ENCODE peak calls at places on chromosomes 5 and 9, in eight cellular contexts. K, P, A, L, U, H, G and R are unnamed samples.
A peak's percentile ranks its signal among the peaks of the same experiment; 100 is the strongest.

GRCh38 chr9:38029923-38030638 is 38.9 kb downstream of the SHB start:
- DNase-seq in A (no peak), K (no peak), G (no peak), H (no peak), P (no peak), L (no peak), U (no peak), R (no peak)

GRCh38 chr9:30116673-30117217 is 2267.7 kb upstream of the ACO1 start:
- DNase-seq in L (peak; percentile 61), U (no peak), P (no peak), A (no peak), K (no peak), G (no peak), H (no peak), R (no peak)

GRCh38 chr5:66122379-66123034 is 21.6 kb upstream of the SREK1 start:
- DNase-seq in H (no peak), P (no peak), G (no peak), A (no peak), K (no peak), L (no peak), U (no peak), R (no peak)

GRCh38 chr5:57818397-57818796 is 335.8 kb upstream of the ACTBL2 start:
- DNase-seq in L (no peak), P (no peak), H (no peak), U (no peak), K (no peak), A (no peak), G (no peak), R (no peak)

GRCh38 chr9:35162605-35163315 is 951 bp downstream of the UNC13B start:
- DNase-seq in A (no peak), U (no peak), H (no peak), K (no peak), L (no peak), G (no peak), P (peak; percentile 26), R (no peak)

GRCh38 chr9:125950880-125951471 is 203.8 kb downstream of the PBX3 start:
- DNase-seq in P (no peak), A (no peak), U (no peak), K (no peak), G (no peak), H (no peak), L (peak; percentile 94), R (no peak)

GRCh38 chr9:20898885-20899554 is 132.4 kb downstream of the HACD4 start:
- DNase-seq in A (no peak), P (no peak), G (no peak), L (no peak), K (no peak), H (no peak), U (no peak), R (no peak)

GRCh38 chr9:92564479-92564878 is 28.7 kb upstream of the ECM2 start:
- DNase-seq in L (no peak), H (no peak), K (no peak), U (no peak), G (no peak), A (no peak), P (no peak), R (no peak)

GRCh38 chr5:173590436-173591299 is 25.8 kb downstream of the BOD1 start:
- DNase-seq in A (no peak), K (no peak), L (no peak), P (no peak), U (no peak), H (no peak), G (no peak), R (no peak)

GRCh38 chr5:98735806-98736507 is 37.5 kb upstream of the RGMB start:
- DNase-seq in L (no peak), A (no peak), U (no peak), K (no peak), P (no peak), G (no peak), H (no peak), R (no peak)

GRCh38 chr9:129550199-129550839 is 70.6 kb downstream of the C9orf50 start:
- DNase-seq in P (peak; percentile 86), K (no peak), A (peak; percentile 90), G (peak; percentile 93), L (peak; percentile 84), H (peak; percentile 82), U (peak; percentile 88), R (peak; percentile 93)
- H3K27ac ChIP-seq in P (peak overlapping the region; percentile 40), K (no peak overlapping the region), A (peak overlapping the region; percentile 82), G (peak overlapping the region; percentile 80), L (peak overlapping the region; percentile 16), H (no peak overlapping the region), U (peak overlapping the region; percentile 24), R (peak overlapping the region; percentile 83)

GRCh38 chr9:124052401-124052800 is 40.8 kb downstream of the LHX2 start:
- DNase-seq in K (no peak), L (no peak), P (no peak), A (peak; percentile 52), U (no peak), H (no peak), G (no peak), R (no peak)
- TF ChIP-seq CTCF in K (no peak), L (no peak), P (no peak), A (no peak), U (no peak), H (no peak), G (no peak), R (no peak)

GRCh38 chr5:142182840-142183239 is 74.3 kb downstream of the NDFIP1 start:
- DNase-seq in L (no peak), P (no peak), G (peak; percentile 24), U (no peak), K (no peak), A (no peak), H (no peak), R (no peak)
- H3K27ac ChIP-seq in L (no peak overlapping the region), P (no peak overlapping the region), G (no peak overlapping the region), U (no peak overlapping the region), K (no peak overlapping the region), A (no peak overlapping the region), H (no peak overlapping the region), R (no peak overlapping the region)

DNA sequence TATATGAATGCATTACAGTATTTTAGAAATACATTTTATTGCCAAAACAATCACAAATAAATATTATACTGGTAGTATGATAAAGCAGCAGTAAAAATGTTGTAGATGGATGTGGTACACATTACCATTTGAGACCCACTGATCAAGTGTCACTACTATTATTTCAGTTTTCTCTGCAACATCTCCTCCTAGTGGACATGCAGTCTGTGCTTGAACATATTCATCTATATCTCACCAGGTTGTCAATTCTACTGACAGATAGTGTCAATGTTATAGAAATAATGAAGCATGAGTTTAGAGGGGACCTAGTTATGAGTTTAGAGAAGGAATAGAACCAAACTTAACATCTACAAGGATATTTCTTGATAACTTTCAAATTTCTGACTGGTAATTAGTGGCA is 39.2 kb upstream of the ELOVL7 start:
- DNase-seq in P (no peak), H (no peak), K (no peak), G (no peak), A (no peak), U (no peak), L (no peak), R (no peak)
- TF ChIP-seq CTCF in P (peak; percentile 34), H (peak; percentile 40), K (no peak), G (no peak), A (peak; percentile 34), U (no peak), L (peak; percentile 77), R (no peak)

GRCh38 chr5:107456281-107456715 is 214.4 kb downstream of the EFNA5 start:
- DNase-seq in K (no peak), P (no peak), A (no peak), G (no peak), H (no peak), U (no peak), L (no peak), R (no peak)

GRCh38 chr5:107457881-107458280 is 212.9 kb downstream of the EFNA5 start:
- DNase-seq in K (no peak), U (no peak), L (no peak), G (no peak), H (no peak), P (no peak), A (no peak), R (no peak)

GRCh38 chr5:107458322-107458721 is 212.4 kb downstream of the EFNA5 start:
- DNase-seq in H (no peak), G (no peak), A (no peak), K (no peak), P (no peak), U (no peak), L (no peak), R (no peak)

GRCh38 chr5:107455111-107455544 is 215.6 kb downstream of the EFNA5 start:
- DNase-seq in A (no peak), H (peak; percentile 29), L (no peak), G (no peak), P (no peak), U (no peak), K (no peak), R (no peak)

GRCh38 chr5:107457138-107457537 is 213.6 kb downstream of the EFNA5 start:
- DNase-seq in G (no peak), A (no peak), U (no peak), H (no peak), L (no peak), K (no peak), P (no peak), R (no peak)
- H3K27ac ChIP-seq in G (no peak overlapping the region), A (no peak overlapping the region), U (no peak overlapping the region), H (no peak overlapping the region), L (no peak overlapping the region), K (no peak overlapping the region), P (no peak overlapping the region), R (no peak overlapping the region)